ENCODE peak calls at places on chromosomes 7 and 10, in ten cellular contexts. F is activated T-cell treated with anti-CD3 and anti-CD28 coated beads, Interleukin-2, amount 50 U/mL, for 72 hours; K is activated naive CD8-positive, alpha-beta T cell treated with anti-CD3 and anti-CD28 coated beads, Interleukin-2, amount 50 U/mL, for 24 hours; I is cardiac muscle cell; D is central memory CD4-positive, alpha-beta T cell; A is NCI-H446; N is SK-MEL-5; T is CD4-positive, alpha-beta T cell; G is transverse colon; V is hypothalamus. Y is an unnamed sample.

GRCh38 chr10:122142652-122143237 is 128.4 kb upstream of the BTBD16 start:
- DNase-seq in F (peak), K (peak), I (peak), D (no peak), A (no peak), N (peak), T (no peak), G (no peak), V (peak), Y (no peak)

GRCh38 chr10:6019796-6020195 is 42.4 kb downstream of the IL2RA start:
- DNase-seq in F (no peak), K (no peak), I (no peak), D (no peak), A (no peak), N (no peak), T (no peak), G (no peak), V (no peak), Y (no peak)

GRCh38 chr7:44259547-44260457 is 59.0 kb downstream of the YKT6 start:
- DNase-seq in F (no peak), K (no peak), I (no peak), D (no peak), A (no peak), N (no peak), T (no peak), G (peak), V (peak), Y (no peak)

GRCh38 chr10:77493239-77493806 is 144.3 kb downstream of the KCNMA1 start:
- DNase-seq in F (no peak), K (no peak), I (no peak), D (no peak), A (no peak), N (no peak), T (no peak), G (no peak), V (no peak), Y (no peak)

GRCh38 chr7:79386688-79387422 is 66.6 kb downstream of the MAGI2 start:
- DNase-seq in F (no peak), K (no peak), I (no peak), D (no peak), A (no peak), N (no peak), T (no peak), G (no peak), V (no peak), Y (no peak)

GRCh38 chr10:74825033-74825370 is 1.4 kb upstream of the KAT6B start:
- DNase-seq in F (peak), K (peak), I (peak), D (peak), A (no peak), N (no peak), T (peak), G (peak), V (peak), Y (peak)

GRCh38 chr10:42553064-42553407 is 85.3 kb downstream of the ZNF33B start:
- DNase-seq in F (no peak), K (no peak), I (no peak), D (no peak), A (no peak), N (no peak), T (no peak), G (no peak), V (peak), Y (no peak)

GRCh38 chr10:74558403-74558802 is 268.0 kb upstream of the KAT6B start:
- DNase-seq in F (no peak), K (no peak), I (no peak), D (no peak), A (no peak), N (no peak), T (no peak), G (no peak), V (no peak), Y (no peak)

GRCh38 chr7:77910124-77910523 is 111.6 kb downstream of the PHTF2 start:
- DNase-seq in F (no peak), K (no peak), I (no peak), D (no peak), A (no peak), N (peak), T (no peak), G (no peak), V (no peak), Y (no peak)

GRCh38 chr7:23530901-23531793 is 634 bp downstream of the TRA2A start:
- DNase-seq in F (peak), K (peak), I (peak), D (peak), A (peak), N (no peak), T (peak), G (peak), V (peak), Y (peak)

GRCh38 chr7:115249080-115249479 is 327.2 kb downstream of the MDFIC start:
- DNase-seq in F (no peak), K (no peak), I (no peak), D (no peak), A (no peak), N (no peak), T (no peak), G (no peak), V (no peak), Y (no peak)

GRCh38 chr10:72215611-72216549 is at the start of the genes ANAPC16 and ASCC1:
- DNase-seq in F (peak), K (peak), I (peak), D (peak), A (peak), N (peak), T (peak), G (peak), V (peak), Y (peak)

GRCh38 chr7:148905093-148905666 is 21.1 kb upstream of the EZH2 start:
- DNase-seq in F (no peak), K (no peak), I (no peak), D (no peak), A (no peak), N (no peak), T (no peak), G (no peak), V (no peak), Y (no peak)

GRCh38 chr10:102384053-102384452 is 11.5 kb upstream of the NFKB2 start:
- DNase-seq in F (no peak), K (no peak), I (peak), D (no peak), A (no peak), N (peak), T (no peak), G (peak), V (no peak), Y (no peak)

GRCh38 chr7:142468871-142469652 is 211.2 kb upstream of the PRSS58 start:
- DNase-seq in F (no peak), K (no peak), I (no peak), D (no peak), A (no peak), N (no peak), T (no peak), G (no peak), V (no peak), Y (no peak)

GRCh38 chr10:6382081-6382480 is 179.3 kb downstream of the PFKFB3 start:
- DNase-seq in F (peak), K (peak), I (no peak), D (peak), A (no peak), N (no peak), T (peak), G (peak), V (no peak), Y (no peak)

GRCh38 chr7:13829914-13830603 is 159.4 kb downstream of the ETV1 start:
- DNase-seq in F (no peak), K (no peak), I (no peak), D (no peak), A (peak), N (no peak), T (no peak), G (no peak), V (no peak), Y (no peak)

GRCh38 chr7:2120841-2121830 is 111.6 kb downstream of the MAD1L1 start:
- DNase-seq in F (no peak), K (no peak), I (no peak), D (no peak), A (no peak), N (no peak), T (no peak), G (no peak), V (no peak), Y (no peak)

GRCh38 chr7:121605297-121605640 is 209.2 kb upstream of the FAM3C start:
- DNase-seq in F (no peak), K (no peak), I (peak), D (no peak), A (peak), N (peak), T (no peak), G (no peak), V (no peak), Y (no peak)

GRCh38 chr7:42677751-42678231 is 234.1 kb downstream of the C7orf25 start:
- DNase-seq in F (no peak), K (no peak), I (no peak), D (no peak), A (no peak), N (no peak), T (no peak), G (no peak), V (no peak), Y (no peak)

GRCh38 chr7:95059842-95060313 is 152.5 kb downstream of the PPP1R9A start:
- DNase-seq in F (no peak), K (no peak), I (no peak), D (no peak), A (no peak), N (no peak), T (no peak), G (no peak), V (no peak), Y (no peak)

GRCh38 chr7:150990416-150991186 is at the start of gene NOS3:
- DNase-seq in F (no peak), K (no peak), I (no peak), D (no peak), A (no peak), N (no peak), T (no peak), G (no peak), V (no peak), Y (no peak)

GRCh38 chr7:104548861-104549260 is 220.5 kb downstream of the LHFPL3 start:
- DNase-seq in F (no peak), K (no peak), I (peak), D (no peak), A (peak), N (peak), T (no peak), G (no peak), V (no peak), Y (no peak)

GRCh38 chr7:47991270-47991669 is 11.9 kb upstream of the HUS1 start:
- DNase-seq in F (no peak), K (no peak), I (no peak), D (no peak), A (no peak), N (peak), T (no peak), G (no peak), V (no peak), Y (no peak)

GRCh38 chr7:6015917-6016652 is 7.0 kb downstream of the AIMP2 start:
- DNase-seq in F (peak), K (no peak), I (no peak), D (no peak), A (peak), N (peak), T (no peak), G (peak), V (peak), Y (no peak)

GRCh38 chr10:108360187-108360586 is 1195.7 kb upstream of the SORCS1 start:
- DNase-seq in F (no peak), K (no peak), I (no peak), D (no peak), A (no peak), N (no peak), T (no peak), G (no peak), V (no peak), Y (no peak)

GRCh38 chr10:132498562-132499366 is 38.8 kb upstream of the INPP5A start:
- DNase-seq in F (no peak), K (no peak), I (no peak), D (no peak), A (no peak), N (no peak), T (no peak), G (no peak), V (no peak), Y (no peak)

GRCh38 chr7:84317536-84317935 is 122.9 kb upstream of the SEMA3A start:
- DNase-seq in F (no peak), K (no peak), I (no peak), D (no peak), A (no peak), N (no peak), T (no peak), G (no peak), V (no peak), Y (no peak)

GRCh38 chr7:121016976-121017375 is 28.5 kb downstream of the CPED1 start:
- DNase-seq in F (no peak), K (no peak), I (no peak), D (no peak), A (no peak), N (no peak), T (no peak), G (no peak), V (no peak), Y (no peak)

GRCh38 chr7:36300696-36301350 is 88.8 kb upstream of the ANLN start:
- DNase-seq in F (no peak), K (no peak), I (no peak), D (no peak), A (no peak), N (no peak), T (no peak), G (no peak), V (no peak), Y (no peak)

GRCh38 chr10:12782537-12782936 is 219.0 kb downstream of the CCDC3 start:
- DNase-seq in F (peak), K (peak), I (peak), D (no peak), A (peak), N (peak), T (peak), G (peak), V (no peak), Y (no peak)

GRCh38 chr7:90411510-90411909 is 8.2 kb downstream of the CLDN12 start:
- DNase-seq in F (no peak), K (no peak), I (no peak), D (no peak), A (no peak), N (no peak), T (no peak), G (no peak), V (no peak), Y (no peak)

GRCh38 chr10:121659236-121659635 is 61.0 kb upstream of the FGFR2 start:
- DNase-seq in F (no peak), K (no peak), I (no peak), D (no peak), A (no peak), N (no peak), T (no peak), G (no peak), V (no peak), Y (no peak)

GRCh38 chr7:24842449-24843241 is 85.4 kb upstream of the GSDME start:
- DNase-seq in F (no peak), K (no peak), I (no peak), D (no peak), A (no peak), N (peak), T (no peak), G (no peak), V (no peak), Y (no peak)

GRCh38 chr10:37860494-37861190 is 3.2 kb upstream of the ZNF248 start:
- DNase-seq in F (no peak), K (no peak), I (no peak), D (no peak), A (peak), N (no peak), T (no peak), G (peak), V (no peak), Y (no peak)

GRCh38 chr7:106774768-106775551 is 90.1 kb upstream of the PIK3CG start:
- DNase-seq in F (peak), K (peak), I (no peak), D (no peak), A (no peak), N (no peak), T (no peak), G (no peak), V (no peak), Y (no peak)

GRCh38 chr10:50615654-50616053 is 8.1 kb downstream of the SGMS1 start:
- DNase-seq in F (no peak), K (no peak), I (no peak), D (no peak), A (peak), N (no peak), T (no peak), G (no peak), V (no peak), Y (no peak)

GRCh38 chr10:60717852-60718251 is 60.4 kb upstream of the CDK1 start:
- DNase-seq in F (no peak), K (no peak), I (no peak), D (no peak), A (no peak), N (no peak), T (no peak), G (no peak), V (no peak), Y (no peak)

Y was measured in effector CD8-positive, alpha-beta T cell.